ENCODE peak calls at places on chromosomes 3 and 15, in nine cellular contexts. P is heart left ventricle; W is body of pancreas; C is AG04450; G is iris pigment epithelial cell; Y is stimulated activated CD4-positive, alpha-beta T cell treated with anti-CD3 and anti-CD28 coated beads, Interleukin-4, amount 100 ng/mL, for 24 hours; D is HuH-7; J is HTR-8/SVneo; E is central memory CD4-positive, alpha-beta T cell. A is an unnamed sample.
A peak's percentile ranks its signal among the peaks of the same experiment; 100 is the strongest.

GRCh38 chr3:197001972-197002700 is 27.5 kb downstream of the MELTF start:
- DNase-seq in E (no peak), W (no peak), P (no peak), D (no peak), C (no peak), Y (no peak), J (no peak), G (peak; percentile 20), A (no peak)

GRCh38 chr3:126468028-126468891 is 7.4 kb downstream of the ZXDC start:
- DNase-seq in Y (no peak), J (no peak), W (peak; percentile 13), C (no peak), P (no peak), G (peak; percentile 62), D (no peak), E (no peak), A (no peak)

GRCh38 chr3:12758025-12758830 is 831 bp downstream of the TMEM40 start:
- DNase-seq in D (no peak), P (peak; percentile 69), Y (no peak), G (peak; percentile 78), W (no peak), C (no peak), E (no peak), J (peak; percentile 28), A (peak; percentile 70)

GRCh38 chr3:144221771-144222170 is 250.1 kb downstream of the DIPK2A start:
- DNase-seq in E (no peak), C (no peak), Y (no peak), P (no peak), G (no peak), D (no peak), J (no peak), W (no peak), A (no peak)

GRCh38 chr3:195221015-195221853 is 49.7 kb downstream of the XXYLT1 start:
- DNase-seq in Y (no peak), D (no peak), J (no peak), G (peak; percentile 37), E (no peak), P (no peak), W (no peak), C (no peak), A (no peak)

GRCh38 chr15:43749690-43750345 is 3.6 kb downstream of the PDIA3 start:
- DNase-seq in J (no peak), E (peak; percentile 81), W (no peak), G (no peak), C (no peak), P (no peak), Y (peak; percentile 49), D (no peak), A (no peak)

GRCh38 chr3:52401551-52401950 is 43.4 kb downstream of the SEMA3G start:
- DNase-seq in P (peak; percentile 48), Y (no peak), E (no peak), G (no peak), J (no peak), C (no peak), D (no peak), W (no peak), A (no peak)

GRCh38 chr3:85303156-85303555 is 344.4 kb downstream of the CADM2 start:
- DNase-seq in G (no peak), W (no peak), E (no peak), J (no peak), D (no peak), Y (no peak), C (no peak), P (no peak), A (no peak)

GRCh38 chr3:188123170-188123920 is 30.6 kb upstream of the LPP start:
- DNase-seq in G (peak; percentile 58), D (peak; percentile 26), W (no peak), J (no peak), E (no peak), Y (no peak), C (no peak), P (no peak), A (no peak)

GRCh38 chr3:173920386-173920785 is 522.8 kb downstream of the NLGN1 start:
- DNase-seq in D (no peak), C (no peak), G (peak; percentile 12), E (no peak), P (no peak), J (no peak), W (no peak), Y (no peak), A (no peak)

GRCh38 chr15:94199725-94200124 is 31.6 kb upstream of the MCTP2 start:
- DNase-seq in J (no peak), E (no peak), W (no peak), C (no peak), G (no peak), D (no peak), P (no peak), Y (no peak), A (no peak)

GRCh38 chr3:22318325-22318724 is 567.3 kb upstream of the ZNF385D start:
- DNase-seq in W (no peak), C (no peak), D (no peak), J (no peak), P (no peak), G (no peak), E (no peak), Y (no peak), A (no peak)

GRCh38 chr3:169244119-169244864 is 419.2 kb downstream of the MECOM start:
- DNase-seq in E (no peak), W (no peak), D (no peak), C (no peak), J (no peak), P (no peak), G (peak; percentile 9), Y (no peak), A (no peak)

GRCh38 chr3:40970067-40970466 is 229.2 kb upstream of the CTNNB1 start:
- DNase-seq in C (no peak), D (no peak), P (no peak), E (no peak), Y (no peak), J (no peak), W (no peak), G (no peak), A (no peak)

GRCh38 chr15:66231421-66232266 is 21.9 kb downstream of the MEGF11 start:
- DNase-seq in W (no peak), E (no peak), C (no peak), P (no peak), D (no peak), G (no peak), J (no peak), Y (no peak), A (no peak)

GRCh38 chr3:14256561-14257342 is 78.1 kb downstream of the LSM3 start:
- DNase-seq in P (no peak), W (no peak), Y (no peak), C (no peak), D (no peak), G (no peak), E (no peak), J (no peak), A (no peak)

GRCh38 chr3:155089495-155089894 is 9.4 kb downstream of the MME start:
- DNase-seq in E (no peak), C (no peak), J (no peak), P (no peak), W (no peak), G (no peak), Y (no peak), D (no peak), A (no peak)

GRCh38 chr3:52062499-52062898 is 6.1 kb upstream of the DUSP7 start:
- DNase-seq in W (no peak), E (no peak), D (no peak), C (peak; percentile 58), G (peak; percentile 92), Y (no peak), J (no peak), P (no peak), A (peak; percentile 83)

GRCh38 chr15:99594916-99595315 is 29.1 kb downstream of the MEF2A start:
- DNase-seq in E (no peak), D (no peak), P (no peak), W (no peak), Y (no peak), J (no peak), C (no peak), G (no peak), A (no peak)

GRCh38 chr15:39657714-39658113 is 76.8 kb downstream of the THBS1 start:
- DNase-seq in W (no peak), P (no peak), D (no peak), Y (no peak), G (peak; percentile 84), E (no peak), J (peak; percentile 34), C (peak; percentile 20), A (no peak)

GRCh38 chr3:189949580-189949979 is 171.1 kb downstream of the P3H2 start:
- DNase-seq in W (no peak), J (no peak), Y (no peak), C (no peak), D (no peak), P (no peak), E (no peak), G (no peak), A (no peak)

GRCh38 chr3:178736300-178736699 is 200.1 kb downstream of the KCNMB2 start:
- DNase-seq in P (no peak), W (no peak), J (no peak), D (no peak), C (no peak), G (no peak), E (no peak), Y (no peak), A (no peak)

GRCh38 chr3:127665586-127665985 is 7.2 kb upstream of the ABTB1 start:
- DNase-seq in D (no peak), P (no peak), Y (no peak), W (no peak), E (no peak), C (no peak), J (no peak), G (no peak), A (no peak)

GRCh38 chr15:89500397-89501270 is 4.3 kb upstream of the RHCG start:
- DNase-seq in P (no peak), Y (no peak), E (no peak), W (no peak), C (no peak), D (no peak), G (no peak), J (no peak), A (no peak)

GRCh38 chr3:174355505-174355904 is 503.6 kb upstream of the NAALADL2 start:
- DNase-seq in W (no peak), D (no peak), G (peak; percentile 31), J (peak; percentile 2), C (no peak), P (no peak), E (no peak), Y (no peak), A (no peak)

GRCh38 chr15:55802600-55803376 is 59.8 kb upstream of the PRTG start:
- DNase-seq in P (no peak), Y (no peak), J (no peak), C (no peak), E (no peak), W (no peak), D (no peak), G (no peak), A (no peak)

A was measured in right atrium auricular region.